ENCODE peak calls at places on chromosomes 16 and 17, in four cellular contexts. Q, X, B and W are unnamed samples.

GRCh38 chr16:85616608-85617311 is 3.6 kb downstream of the GSE1 start:
- DNase-seq in Q (no peak), X (peak; percentile 24), B (no peak), W (peak; percentile 66)

GRCh38 chr17:47694018-47694817 is at the start of gene TBKBP1:
- DNase-seq in Q (peak; percentile 15), X (no peak), B (no peak), W (peak; percentile 43)

GRCh38 chr17:7068268-7068667 is 11.8 kb downstream of the CLEC10A start:
- DNase-seq in Q (no peak), X (no peak), B (no peak), W (no peak)

GRCh38 chr17:67364847-67365761 is 1.3 kb downstream of the PSMD12 start:
- DNase-seq in Q (no peak), X (no peak), B (no peak), W (no peak)

GRCh38 chr16:2143874-2144485 is 4.4 kb upstream of the RAB26 start:
- DNase-seq in Q (no peak), X (no peak), B (no peak), W (no peak)

GRCh38 chr16:68257906-68258800 is 6.2 kb upstream of the SLC7A6 start:
- DNase-seq in Q (no peak), X (no peak), B (no peak), W (no peak)

GRCh38 chr17:38725066-38725465 is 5.1 kb upstream of the CISD3 start:
- DNase-seq in Q (no peak), X (no peak), B (no peak), W (no peak)

GRCh38 chr16:278863-279366 is 1.5 kb upstream of the ARHGDIG start:
- DNase-seq in Q (no peak), X (no peak), B (no peak), W (peak; percentile 38)

GRCh38 chr17:41734139-41734948 is at the start of gene HAP1:
- DNase-seq in Q (no peak), X (no peak), B (no peak), W (no peak)

GRCh38 chr16:19008245-19008644 is 24.5 kb downstream of the TMC7 start:
- DNase-seq in Q (no peak), X (no peak), B (no peak), W (no peak)

GRCh38 chr17:21392257-21392656 is 16.1 kb downstream of the KCNJ12 start:
- DNase-seq in Q (no peak), X (no peak), B (no peak), W (no peak)

GRCh38 chr17:40411821-40412220 is 5.9 kb downstream of the TOP2A start:
- DNase-seq in Q (no peak), X (no peak), B (no peak), W (no peak)

GRCh38 chr16:56246051-56246817 is 54.9 kb downstream of the GNAO1 start:
- DNase-seq in Q (peak; percentile 29), X (no peak), B (no peak), W (peak; percentile 49)

GRCh38 chr16:49828545-49829267 is 27.2 kb downstream of the ZNF423 start:
- DNase-seq in Q (peak; percentile 24), X (no peak), B (no peak), W (no peak)

DNA sequence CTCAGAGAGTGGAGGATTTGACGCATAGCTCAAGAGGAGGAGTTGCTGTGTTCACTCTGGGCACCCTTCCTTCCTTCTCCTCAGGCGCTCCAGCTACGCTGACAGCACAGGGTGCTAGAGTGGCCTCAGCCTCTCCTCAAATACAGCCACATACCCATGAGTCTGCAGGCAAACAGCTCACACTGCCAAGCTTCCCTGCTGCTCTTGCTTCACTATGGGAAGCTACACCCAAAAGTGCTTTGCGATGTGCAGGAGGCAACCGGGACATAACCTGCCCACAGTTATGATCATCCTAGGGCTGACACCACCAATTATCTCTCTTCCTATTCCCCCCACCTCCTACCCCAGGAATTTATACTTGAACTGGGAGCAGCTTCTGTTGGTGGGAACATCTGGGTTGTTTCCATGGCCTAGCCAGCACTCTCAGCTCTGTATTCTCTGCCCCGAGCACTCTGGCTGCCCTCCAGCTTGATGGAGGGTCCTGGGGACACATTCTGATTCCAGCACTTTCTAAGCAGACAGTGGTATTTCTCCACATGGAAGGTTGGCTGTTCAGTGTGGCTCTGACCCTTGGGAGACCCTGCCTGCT is 40.3 kb upstream of the SREBF1 start:
- DNase-seq in Q (peak; percentile 30), X (no peak), B (no peak), W (no peak)
- H3K27ac ChIP-seq in Q (peak overlapping the region; percentile 86), X (peak overlapping the region; percentile 87), B (no peak overlapping the region), W (peak overlapping the region; percentile 85)

DNA sequence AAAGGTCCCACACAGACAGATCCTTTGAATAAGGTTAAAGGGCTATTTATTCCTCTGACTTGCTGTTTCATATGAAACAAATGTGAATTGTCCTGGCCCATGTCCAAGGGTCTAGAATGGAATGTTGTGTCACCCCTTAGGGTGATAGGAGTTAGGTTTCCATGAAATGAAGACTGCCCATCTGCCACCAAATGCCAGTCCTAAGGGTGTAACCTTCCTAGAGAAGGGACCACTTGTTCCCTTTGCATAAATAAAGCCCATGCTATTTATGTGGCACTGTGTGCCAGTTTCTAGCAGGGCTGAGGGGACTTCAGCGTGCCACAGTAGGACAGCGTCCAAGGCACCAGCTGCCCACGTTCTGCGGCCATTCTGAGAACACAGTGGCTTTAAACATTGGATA is 171.3 kb downstream of the ABCA8 start:
- DNase-seq in Q (no peak), X (no peak), B (no peak), W (no peak)
- H3K36me3 ChIP-seq in Q (no peaks in the 10 kb centered on the region), X (no peaks in the 10 kb centered on the region), B (no peaks in the 10 kb centered on the region), W (no peaks in the 10 kb centered on the region)

GRCh38 chr17:64262422-64263260 is at the start of gene TEX2:
- DNase-seq in Q (peak; percentile 32), X (no peak), B (no peak), W (peak; percentile 60)
- TF ChIP-seq POLR2A in Q (peak; percentile 44), X (no peak), B (no peak), W (no peak)

DNA sequence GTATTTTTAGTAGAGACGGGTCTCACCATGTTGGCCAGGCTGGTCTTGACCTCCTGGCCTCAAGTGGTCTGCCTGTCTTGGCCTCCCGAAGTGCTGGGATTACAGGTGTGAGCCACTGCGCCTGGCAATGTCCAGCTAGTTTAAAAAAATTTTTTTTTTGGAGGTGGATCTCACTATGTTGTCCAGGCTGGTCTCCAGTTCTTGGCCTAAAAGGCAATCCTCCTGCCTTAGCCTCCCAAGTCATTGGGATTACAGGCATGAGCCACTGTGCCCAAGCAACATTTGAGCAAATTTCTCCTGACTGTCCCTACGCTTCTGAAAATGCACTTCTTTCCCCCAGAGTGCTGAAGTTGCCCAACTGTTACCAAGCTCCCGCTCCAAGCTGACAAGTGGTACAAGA is 8.0 kb downstream of the MAP3K14 start:
- DNase-seq in Q (no peak), X (no peak), B (no peak), W (no peak)
- H3K27ac ChIP-seq in Q (peak overlapping the region; percentile 93), X (peak overlapping the region; percentile 99), B (no peak overlapping the region), W (peak overlapping the region; percentile 78)

DNA sequence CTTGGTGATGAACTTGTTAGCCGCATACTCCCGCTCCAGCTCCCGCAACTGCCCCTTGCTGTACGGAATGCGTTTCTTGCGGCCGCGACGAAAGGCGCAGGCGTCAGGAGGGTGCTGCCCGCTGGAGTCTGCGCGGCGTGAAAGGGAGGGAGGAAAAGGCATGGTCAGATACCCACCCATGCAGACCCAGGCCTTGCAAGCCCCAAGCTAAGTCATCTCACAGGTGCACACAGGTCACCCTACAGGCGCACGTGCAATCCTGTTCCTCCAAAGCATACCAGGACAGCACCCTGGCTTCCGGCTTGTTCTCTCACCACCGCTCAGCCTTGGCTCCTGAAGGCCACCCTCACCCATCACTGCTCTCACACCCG is 1.6 kb downstream of the HOXB13 start:
- DNase-seq in Q (no peak), X (no peak), B (no peak), W (no peak)
- H3K36me3 ChIP-seq in Q (no peaks in the 10 kb centered on the region), X (no peaks in the 10 kb centered on the region), B (no peaks in the 10 kb centered on the region), W (no peaks in the 10 kb centered on the region)